ENCODE peak calls at places on chromosomes 7 and 10, in five cellular contexts. L is GM12878, U is stomach, V is sigmoid colon, T is K562. B is an unnamed sample.

GRCh38 chr10:89269822-89270483 is 18.4 kb upstream of the LIPA start:
- DNase-seq in U (no peak), T (no peak), V (no peak), L (no peak), B (no peak)

GRCh38 chr7:27901028-27901760 is 161.2 kb downstream of the TAX1BP1 start:
- DNase-seq in L (peak; percentile 55), T (no peak), V (no peak), U (no peak), B (no peak)

GRCh38 chr7:70701487-70701886 is 430.5 kb upstream of the GALNT17 start:
- DNase-seq in V (no peak), T (no peak), L (no peak), U (no peak), B (no peak)

GRCh38 chr7:37095122-37095521 is 353.5 kb downstream of the ELMO1 start:
- DNase-seq in U (no peak), L (no peak), V (no peak), T (no peak), B (no peak)

GRCh38 chr7:31261373-31261772 is 79.2 kb downstream of the NEUROD6 start:
- DNase-seq in L (no peak), V (no peak), U (no peak), T (no peak), B (no peak)

GRCh38 chr10:34135515-34135914 is 679.6 kb downstream of the PARD3 start:
- DNase-seq in T (no peak), U (no peak), V (no peak), L (peak; percentile 34), B (no peak)

GRCh38 chr7:12809476-12809875 is 122.0 kb downstream of the ARL4A start:
- DNase-seq in L (no peak), T (no peak), V (no peak), U (no peak), B (no peak)

GRCh38 chr10:67772894-67773511 is 65.0 kb downstream of the DNAJC12 start:
- DNase-seq in T (no peak), V (no peak), U (no peak), L (peak; percentile 90), B (no peak)

GRCh38 chr7:17758008-17758407 is 182.3 kb downstream of the SNX13 start:
- DNase-seq in L (no peak), U (no peak), T (no peak), V (no peak), B (no peak)

GRCh38 chr7:2525931-2526630 is 6.5 kb downstream of the LFNG start:
- DNase-seq in L (no peak), T (no peak), U (no peak), V (no peak), B (no peak)

GRCh38 chr7:115775981-115776380 is 254.6 kb downstream of the TFEC start:
- DNase-seq in V (no peak), L (no peak), T (no peak), U (peak; percentile 29), B (no peak)
- TF ChIP-seq POLR2AphosphoS5 in V (no peak), L (no peak), T (no peak), U (no peak), B (no peak)

GRCh38 chr10:26220901-26221300 is 4.3 kb downstream of the GAD2 start:
- DNase-seq in V (no peak), U (no peak), T (no peak), L (no peak), B (no peak)
- TF ChIP-seq EP300 in V (no peak), U (no peak), T (no peak), L (no peak), B (no peak)

GRCh38 chr7:150514748-150515222 is at the start of gene GIMAP7:
- DNase-seq in L (peak; percentile 56), T (no peak), V (no peak), U (no peak), B (peak; percentile 42)
- H3K4me3 ChIP-seq in L (peak within 1 kb of the TSS; percentile 80), T (no peak within 1 kb of the TSS), V (peak within 1 kb of the TSS; percentile 38), U (peak within 1 kb of the TSS; percentile 43), B (peak within 1 kb of the TSS; percentile 49)

GRCh38 chr7:101814081-101814995 is 3.1 kb upstream of the CUX1 start:
- DNase-seq in U (peak; percentile 69), T (peak; percentile 90), V (peak; percentile 77), L (no peak), B (peak; percentile 72)
- TF ChIP-seq POLR2AphosphoS5 in U (no peak), T (peak; percentile 44), V (no peak), L (no peak), B (no peak)

DNA sequence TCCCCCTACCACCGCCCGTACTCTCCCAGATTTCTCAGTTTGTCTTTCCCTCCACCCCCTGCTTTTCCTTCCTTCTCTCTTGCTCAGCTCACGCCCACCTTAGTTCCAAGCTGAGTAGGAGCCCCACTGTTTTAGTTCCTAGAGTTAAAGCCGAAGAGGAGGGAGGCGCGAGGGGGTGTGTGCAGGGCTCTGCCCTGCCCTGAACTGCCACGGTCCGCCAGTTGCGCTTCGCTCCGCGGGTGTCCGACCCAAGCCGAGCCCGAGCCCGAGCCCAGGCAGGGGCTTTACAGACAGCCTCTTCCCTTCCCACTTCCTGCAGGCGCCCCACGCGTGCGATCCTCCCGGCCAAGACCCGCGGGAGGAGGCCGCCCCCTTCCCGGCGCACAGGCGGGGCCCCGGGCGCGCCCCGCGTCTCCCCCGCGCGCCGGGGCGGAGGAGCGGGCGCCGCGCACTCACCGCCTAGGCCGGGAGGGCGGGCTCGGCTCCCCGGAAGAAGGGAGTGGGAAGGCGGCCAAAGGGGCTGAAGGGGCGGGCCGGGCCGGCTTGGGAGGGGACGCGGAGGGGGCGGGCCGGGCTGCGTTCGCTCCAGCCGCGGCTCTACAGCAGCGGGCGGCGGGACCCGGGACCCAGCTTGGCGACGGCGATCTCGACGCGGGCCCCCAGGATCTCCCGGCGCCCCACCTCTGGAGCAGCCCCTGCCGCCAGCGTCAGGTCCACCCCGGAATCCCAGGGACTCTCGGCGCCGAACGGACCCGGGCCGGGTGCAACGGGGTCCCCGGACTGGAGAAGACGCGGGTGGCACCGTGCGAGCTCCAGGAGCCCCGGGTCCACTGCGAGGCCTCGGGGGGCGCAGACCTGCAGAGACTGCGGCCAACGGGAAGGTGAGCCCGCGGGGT is at the start of gene EPHB6:
- DNase-seq in T (peak; percentile 96), V (peak; percentile 91), L (no peak), U (peak; percentile 89), B (peak; percentile 87)
- TF ChIP-seq EP300 in T (no peak), V (no peak), L (no peak), U (no peak), B (no peak)

GRCh38 chr7:96589038-96589437 is 120.6 kb downstream of the SEM1 start:
- DNase-seq in U (no peak), V (no peak), L (no peak), T (no peak), B (no peak)

GRCh38 chr7:96596120-96596826 is 113.4 kb downstream of the SEM1 start:
- DNase-seq in L (no peak), V (no peak), U (no peak), T (peak; percentile 10), B (no peak)

GRCh38 chr7:96591900-96592676 is 117.6 kb downstream of the SEM1 start:
- DNase-seq in T (no peak), L (no peak), U (no peak), V (no peak), B (no peak)

GRCh38 chr7:96591159-96591899 is 118.3 kb downstream of the SEM1 start:
- DNase-seq in L (no peak), V (no peak), U (no peak), T (no peak), B (no peak)
- H3K4me3 ChIP-seq in L (no peak overlapping the region), V (no peak overlapping the region), U (no peak overlapping the region), T (no peak overlapping the region), B (no peak overlapping the region)

GRCh38 chr7:101166603-101166908 is 1.2 kb upstream of the VGF start:
- DNase-seq in U (no peak), L (no peak), T (no peak), V (no peak), B (no peak)

GRCh38 chr7:101168412-101169049 is 3.2 kb upstream of the VGF start:
- DNase-seq in U (no peak), T (no peak), V (no peak), L (no peak), B (no peak)

GRCh38 chr7:101165958-101166602 is 711 bp upstream of the VGF start:
- DNase-seq in U (no peak), L (no peak), V (no peak), T (no peak), B (no peak)

GRCh38 chr7:101167645-101168411 is 2.5 kb upstream of the VGF start:
- DNase-seq in U (no peak), V (no peak), T (no peak), L (no peak), B (no peak)

GRCh38 chr7:101166909-101167644 is 1.7 kb upstream of the VGF start:
- DNase-seq in V (no peak), T (no peak), L (no peak), U (no peak), B (no peak)
- TF ChIP-seq POLR2AphosphoS5 in V (no peak), T (no peak), L (no peak), U (no peak), B (no peak)

DNA sequence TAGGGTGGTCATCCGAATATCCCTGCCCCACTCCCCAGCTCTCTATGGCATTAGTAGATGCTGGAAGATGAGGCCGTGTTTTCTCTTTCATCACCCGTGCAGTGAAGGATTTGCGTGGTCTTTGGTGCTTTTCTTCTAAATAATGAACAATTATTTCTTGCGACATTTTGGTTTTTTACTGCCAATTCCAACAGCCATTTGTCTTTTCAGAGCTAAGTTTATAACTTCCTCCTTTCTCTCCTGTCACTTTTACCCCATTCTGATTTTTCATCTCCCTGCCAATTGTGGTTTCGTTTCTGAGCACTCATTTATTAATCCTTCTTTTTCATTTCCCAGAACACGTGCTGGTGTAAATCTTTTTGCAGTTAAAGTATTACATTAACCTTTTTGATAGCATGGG is 192.8 kb downstream of the MGMT start:
- DNase-seq in T (no peak), U (no peak), L (no peak), V (no peak), B (no peak)
- TF ChIP-seq EP300 in T (no peak), U (no peak), L (no peak), V (no peak), B (no peak)

GRCh38 chr7:149716007-149716931 is 57.1 kb downstream of the ZNF467 start:
- DNase-seq in T (no peak), L (no peak), V (peak; percentile 57), U (no peak), B (no peak)
- H3K4me3 ChIP-seq in T (peak overlapping the region; percentile 60), L (peak overlapping the region; percentile 91), V (peak overlapping the region; percentile 72), U (peak overlapping the region; percentile 81), B (no peak overlapping the region)

DNA sequence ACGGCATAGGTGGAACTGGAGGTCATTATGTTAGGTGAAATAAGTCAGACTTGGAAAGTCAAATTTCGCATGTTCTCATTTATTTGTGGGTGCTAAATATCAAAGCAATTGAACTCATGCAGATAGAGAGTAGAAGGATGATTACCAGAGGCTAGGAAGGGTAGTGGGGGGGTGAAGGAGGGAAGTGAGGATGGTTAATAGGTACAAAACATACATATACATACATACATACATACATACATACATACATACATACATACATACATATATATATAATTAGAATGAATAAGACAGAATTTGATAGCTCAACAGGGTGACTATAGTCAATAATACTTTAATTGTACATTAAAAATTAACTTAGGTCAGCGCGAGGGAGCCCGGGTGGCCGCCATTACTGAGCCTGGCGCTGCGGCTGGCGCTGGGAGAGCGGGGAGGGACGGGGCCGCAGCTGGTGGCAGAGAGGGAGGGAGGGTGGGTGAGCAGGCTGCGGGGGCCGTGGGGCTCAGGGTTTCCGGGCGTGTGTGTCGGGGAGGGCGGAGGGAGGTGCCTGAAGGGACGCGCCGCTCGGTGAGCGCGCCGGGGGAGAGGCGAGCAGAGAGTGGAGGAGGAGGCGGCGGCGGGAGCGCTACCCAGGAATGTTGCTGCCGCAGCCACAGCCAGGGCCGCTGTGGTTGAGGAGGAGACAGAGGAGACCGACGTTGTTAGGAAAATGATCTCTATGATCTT is 85.8 kb upstream of the EGFR start:
- DNase-seq in T (no peak), L (no peak), V (peak; percentile 84), U (peak; percentile 69), B (peak; percentile 63)
- TF ChIP-seq POLR2AphosphoS5 in T (no peak), L (no peak), V (peak; percentile 23), U (no peak), B (no peak)

B was measured in transverse colon.